ENCODE peak calls at places on chromosome 21, in six cellular contexts. L, K, N, Y, T and S are unnamed samples.

GRCh38 chr21:17524635-17525034 is 11.8 kb downstream of the CXADR start:
- DNase-seq in L (no peak), K (no peak), N (no peak), Y (no peak), T (no peak), S (no peak)

GRCh38 chr21:37863842-37864241 is 52.4 kb downstream of the KCNJ6 start:
- DNase-seq in L (no peak), K (no peak), N (peak; percentile 92), Y (peak; percentile 64), T (no peak), S (peak; percentile 89)

GRCh38 chr21:14947613-14948160 is 117.1 kb downstream of the NRIP1 start:
- DNase-seq in L (no peak), K (no peak), N (no peak), Y (no peak), T (no peak), S (no peak)

GRCh38 chr21:33674226-33674625 is 31.9 kb downstream of the ITSN1 start:
- DNase-seq in L (no peak), K (no peak), N (no peak), Y (no peak), T (no peak), S (no peak)

GRCh38 chr21:44681861-44682579 is at the start of gene KRTAP12-1:
- DNase-seq in L (no peak), K (no peak), N (no peak), Y (no peak), T (no peak), S (no peak)

GRCh38 chr21:42992943-42993712 is 18.8 kb downstream of the PKNOX1 start:
- DNase-seq in L (no peak), K (no peak), N (peak; percentile 35), Y (peak; percentile 32), T (no peak), S (peak; percentile 38)

GRCh38 chr21:14383596-14384210 is 757 bp upstream of the HSPA13 start:
- DNase-seq in L (peak; percentile 67), K (no peak), N (peak; percentile 15), Y (no peak), T (no peak), S (peak; percentile 38)

GRCh38 chr21:32975811-32976507 is 49.8 kb upstream of the OLIG2 start:
- DNase-seq in L (no peak), K (no peak), N (no peak), Y (no peak), T (no peak), S (no peak)

GRCh38 chr21:14361958-14362357 is 21.0 kb downstream of the HSPA13 start:
- DNase-seq in L (no peak), K (no peak), N (peak; percentile 58), Y (peak; percentile 75), T (no peak), S (no peak)

GRCh38 chr21:33205476-33205875 is 24.3 kb upstream of the IFNAR2 start:
- DNase-seq in L (no peak), K (no peak), N (no peak), Y (no peak), T (no peak), S (no peak)

GRCh38 chr21:45880097-45881068 is 101.2 kb upstream of the COL6A1 start:
- DNase-seq in L (peak; percentile 36), K (peak; percentile 71), N (peak; percentile 77), Y (peak; percentile 84), T (peak; percentile 44), S (peak; percentile 89)

GRCh38 chr21:33036430-33037162 is 10.9 kb downstream of the OLIG2 start:
- DNase-seq in L (no peak), K (no peak), N (peak; percentile 64), Y (peak; percentile 67), T (peak; percentile 63), S (peak; percentile 81)

GRCh38 chr21:45318556-45319341 is 31.1 kb upstream of the POFUT2 start:
- DNase-seq in L (no peak), K (peak; percentile 88), N (peak; percentile 54), Y (peak; percentile 43), T (peak; percentile 88), S (peak; percentile 97)

GRCh38 chr21:31888936-31889371 is 16.1 kb downstream of the HUNK start:
- DNase-seq in L (no peak), K (no peak), N (no peak), Y (no peak), T (no peak), S (no peak)

GRCh38 chr21:29555601-29556000 is 256.9 kb downstream of the BACH1 start:
- DNase-seq in L (no peak), K (no peak), N (no peak), Y (no peak), T (no peak), S (no peak)

GRCh38 chr21:46128983-46129571 is 26.3 kb downstream of the FTCD start:
- DNase-seq in L (no peak), K (no peak), N (no peak), Y (no peak), T (no peak), S (no peak)

GRCh38 chr21:17388226-17388625 is 124.6 kb upstream of the CXADR start:
- DNase-seq in L (no peak), K (no peak), N (no peak), Y (no peak), T (no peak), S (no peak)

GRCh38 chr21:45393021-45393420 is 11.9 kb upstream of the COL18A1 start:
- DNase-seq in L (no peak), K (no peak), N (no peak), Y (no peak), T (no peak), S (no peak)

GRCh38 chr21:32256873-32257620 is 21.8 kb downstream of the MIS18A start:
- DNase-seq in L (peak; percentile 6), K (no peak), N (peak; percentile 81), Y (peak; percentile 96), T (peak; percentile 54), S (peak; percentile 66)